ENCODE peak calls at places on chromosomes 16 and 17, in six cellular contexts. One of them, this sample, is unnamed.

GRCh38 chr17:48563385-48563838 is 14.7 kb downstream of the HOXB4 start:
- DNase-seq in PC-3: no peak
- DNase-seq in mesothelial cell of epicardium: no peak
- DNase-seq in colonic mucosa: no peak
- DNase-seq in bronchial epithelial cell: no peak
- DNase-seq in astrocyte of the spinal cord: no peak
- DNase-seq in this sample: no peak

GRCh38 chr16:24936151-24936550 is 79.0 kb downstream of the ARHGAP17 start:
- DNase-seq in colonic mucosa: no peak
- DNase-seq in astrocyte of the spinal cord: peak
- DNase-seq in mesothelial cell of epicardium: no peak
- DNase-seq in bronchial epithelial cell: no peak
- DNase-seq in PC-3: no peak
- DNase-seq in this sample: no peak

GRCh38 chr16:17803625-17804410 is 333.1 kb upstream of the XYLT1 start:
- DNase-seq in colonic mucosa: no peak
- DNase-seq in bronchial epithelial cell: no peak
- DNase-seq in PC-3: no peak
- DNase-seq in astrocyte of the spinal cord: peak
- DNase-seq in mesothelial cell of epicardium: no peak
- DNase-seq in this sample: no peak

GRCh38 chr17:27346228-27346899 is 52.5 kb downstream of the WSB1 start:
- DNase-seq in bronchial epithelial cell: no peak
- DNase-seq in colonic mucosa: no peak
- DNase-seq in PC-3: no peak
- DNase-seq in mesothelial cell of epicardium: no peak
- DNase-seq in astrocyte of the spinal cord: no peak
- DNase-seq in this sample: no peak

GRCh38 chr17:76246080-76247066 is 6.1 kb upstream of the RNF157 start:
- DNase-seq in colonic mucosa: no peak
- DNase-seq in PC-3: no peak
- DNase-seq in astrocyte of the spinal cord: peak
- DNase-seq in bronchial epithelial cell: no peak
- DNase-seq in mesothelial cell of epicardium: no peak
- DNase-seq in this sample: no peak

GRCh38 chr17:14771543-14771942 is 470.7 kb downstream of the HS3ST3B1 start:
- DNase-seq in colonic mucosa: no peak
- DNase-seq in bronchial epithelial cell: no peak
- DNase-seq in mesothelial cell of epicardium: peak
- DNase-seq in PC-3: no peak
- DNase-seq in astrocyte of the spinal cord: no peak
- DNase-seq in this sample: no peak

GRCh38 chr17:72931163-72931562 is 161.3 kb downstream of the SLC39A11 start:
- DNase-seq in astrocyte of the spinal cord: no peak
- DNase-seq in colonic mucosa: no peak
- DNase-seq in mesothelial cell of epicardium: no peak
- DNase-seq in bronchial epithelial cell: no peak
- DNase-seq in PC-3: no peak
- DNase-seq in this sample: no peak

GRCh38 chr16:57245472-57246113 is 534 bp downstream of the ARL2BP start:
- DNase-seq in PC-3: peak
- DNase-seq in colonic mucosa: peak
- DNase-seq in astrocyte of the spinal cord: no peak
- DNase-seq in mesothelial cell of epicardium: no peak
- DNase-seq in bronchial epithelial cell: no peak
- DNase-seq in this sample: no peak

GRCh38 chr17:59149841-59150511 is 5.0 kb downstream of the SKA2 start:
- DNase-seq in PC-3: peak
- DNase-seq in bronchial epithelial cell: peak
- DNase-seq in astrocyte of the spinal cord: no peak
- DNase-seq in mesothelial cell of epicardium: no peak
- DNase-seq in colonic mucosa: no peak
- DNase-seq in this sample: no peak

GRCh38 chr17:14144513-14144912 is 75.2 kb downstream of the COX10 start:
- DNase-seq in PC-3: no peak
- DNase-seq in bronchial epithelial cell: no peak
- DNase-seq in astrocyte of the spinal cord: no peak
- DNase-seq in colonic mucosa: no peak
- DNase-seq in mesothelial cell of epicardium: no peak
- DNase-seq in this sample: no peak

GRCh38 chr17:83131268-83132011 is 52.0 kb downstream of the METRNL start:
- DNase-seq in mesothelial cell of epicardium: no peak
- DNase-seq in PC-3: no peak
- DNase-seq in bronchial epithelial cell: no peak
- DNase-seq in colonic mucosa: no peak
- DNase-seq in astrocyte of the spinal cord: no peak
- DNase-seq in this sample: no peak

GRCh38 chr16:31875112-31875803 is 1.7 kb downstream of the ZNF267 start:
- DNase-seq in colonic mucosa: no peak
- DNase-seq in astrocyte of the spinal cord: peak
- DNase-seq in bronchial epithelial cell: peak
- DNase-seq in mesothelial cell of epicardium: no peak
- DNase-seq in PC-3: peak
- DNase-seq in this sample: no peak

GRCh38 chr17:29697371-29697770 is 74.7 kb upstream of the CORO6 start:
- DNase-seq in bronchial epithelial cell: no peak
- DNase-seq in colonic mucosa: no peak
- DNase-seq in astrocyte of the spinal cord: no peak
- DNase-seq in PC-3: no peak
- DNase-seq in mesothelial cell of epicardium: no peak
- DNase-seq in this sample: no peak

GRCh38 chr17:28057731-28058246 is 15.3 kb downstream of the NLK start:
- DNase-seq in mesothelial cell of epicardium: no peak
- DNase-seq in colonic mucosa: no peak
- DNase-seq in astrocyte of the spinal cord: no peak
- DNase-seq in bronchial epithelial cell: peak
- DNase-seq in PC-3: peak
- DNase-seq in this sample: no peak

GRCh38 chr17:17921192-17922082 is 50.8 kb downstream of the TOM1L2 start:
- DNase-seq in colonic mucosa: no peak
- DNase-seq in bronchial epithelial cell: peak
- DNase-seq in mesothelial cell of epicardium: no peak
- DNase-seq in astrocyte of the spinal cord: peak
- DNase-seq in PC-3: peak
- DNase-seq in this sample: no peak

GRCh38 chr17:76458580-76459490 is 5.9 kb upstream of the UBE2O start:
- DNase-seq in mesothelial cell of epicardium: peak
- DNase-seq in astrocyte of the spinal cord: peak
- DNase-seq in colonic mucosa: peak
- DNase-seq in bronchial epithelial cell: peak
- DNase-seq in PC-3: peak
- DNase-seq in this sample: no peak

GRCh38 chr16:89925596-89926079 is 2.5 kb downstream of the TUBB3 start:
- DNase-seq in astrocyte of the spinal cord: no peak
- DNase-seq in colonic mucosa: no peak
- DNase-seq in bronchial epithelial cell: no peak
- DNase-seq in mesothelial cell of epicardium: no peak
- DNase-seq in PC-3: no peak
- DNase-seq in this sample: no peak

GRCh38 chr17:75241143-75241430 is 20.3 kb downstream of the GGA3 start:
- DNase-seq in bronchial epithelial cell: no peak
- DNase-seq in colonic mucosa: no peak
- DNase-seq in PC-3: no peak
- DNase-seq in mesothelial cell of epicardium: no peak
- DNase-seq in astrocyte of the spinal cord: no peak
- DNase-seq in this sample: no peak

GRCh38 chr16:49281843-49282642 is 405 bp upstream of the CBLN1 start:
- DNase-seq in astrocyte of the spinal cord: peak
- DNase-seq in mesothelial cell of epicardium: peak
- DNase-seq in colonic mucosa: peak
- DNase-seq in bronchial epithelial cell: peak
- DNase-seq in PC-3: peak
- DNase-seq in this sample: peak

GRCh38 chr17:20300399-20301037 is 166.8 kb downstream of the LGALS9B start:
- DNase-seq in mesothelial cell of epicardium: no peak
- DNase-seq in PC-3: no peak
- DNase-seq in astrocyte of the spinal cord: peak
- DNase-seq in colonic mucosa: no peak
- DNase-seq in bronchial epithelial cell: no peak
- DNase-seq in this sample: no peak

GRCh38 chr16:4409081-4409932 is 7.1 kb downstream of the CORO7 start:
- DNase-seq in astrocyte of the spinal cord: no peak
- DNase-seq in colonic mucosa: no peak
- DNase-seq in PC-3: peak
- DNase-seq in bronchial epithelial cell: no peak
- DNase-seq in mesothelial cell of epicardium: no peak
- DNase-seq in this sample: no peak
- TF ChIP-seq CTCF in astrocyte of the spinal cord: no peak
- TF ChIP-seq CTCF in colonic mucosa: no peak
- TF ChIP-seq CTCF in PC-3: peak
- TF ChIP-seq CTCF in bronchial epithelial cell: peak
- TF ChIP-seq CTCF in mesothelial cell of epicardium: no peak
- TF ChIP-seq CTCF in this sample: no peak

GRCh38 chr17:43720311-43721060 is 38.1 kb downstream of the SOST start:
- DNase-seq in bronchial epithelial cell: peak
- DNase-seq in colonic mucosa: peak
- DNase-seq in mesothelial cell of epicardium: peak
- DNase-seq in PC-3: peak
- DNase-seq in astrocyte of the spinal cord: peak
- DNase-seq in this sample: peak
- TF ChIP-seq CTCF in bronchial epithelial cell: no peak
- TF ChIP-seq CTCF in colonic mucosa: no peak
- TF ChIP-seq CTCF in mesothelial cell of epicardium: no peak
- TF ChIP-seq CTCF in PC-3: no peak
- TF ChIP-seq CTCF in astrocyte of the spinal cord: no peak
- TF ChIP-seq CTCF in this sample: no peak

GRCh38 chr17:41632482-41633105 is 8.2 kb upstream of the KRT17 start:
- DNase-seq in bronchial epithelial cell: no peak
- DNase-seq in colonic mucosa: no peak
- DNase-seq in PC-3: no peak
- DNase-seq in astrocyte of the spinal cord: no peak
- DNase-seq in mesothelial cell of epicardium: no peak
- DNase-seq in this sample: no peak

GRCh38 chr17:41633498-41634197 is 9.3 kb upstream of the KRT17 start:
- DNase-seq in astrocyte of the spinal cord: no peak
- DNase-seq in colonic mucosa: no peak
- DNase-seq in bronchial epithelial cell: no peak
- DNase-seq in PC-3: no peak
- DNase-seq in mesothelial cell of epicardium: no peak
- DNase-seq in this sample: no peak

GRCh38 chr17:41631025-41631889 is 6.9 kb upstream of the KRT17 start:
- DNase-seq in colonic mucosa: no peak
- DNase-seq in mesothelial cell of epicardium: no peak
- DNase-seq in PC-3: no peak
- DNase-seq in bronchial epithelial cell: no peak
- DNase-seq in astrocyte of the spinal cord: no peak
- DNase-seq in this sample: no peak

GRCh38 chr17:41629826-41630670 is 5.7 kb upstream of the KRT17 start:
- DNase-seq in colonic mucosa: no peak
- DNase-seq in PC-3: no peak
- DNase-seq in mesothelial cell of epicardium: no peak
- DNase-seq in bronchial epithelial cell: no peak
- DNase-seq in astrocyte of the spinal cord: no peak
- DNase-seq in this sample: no peak

DNA sequence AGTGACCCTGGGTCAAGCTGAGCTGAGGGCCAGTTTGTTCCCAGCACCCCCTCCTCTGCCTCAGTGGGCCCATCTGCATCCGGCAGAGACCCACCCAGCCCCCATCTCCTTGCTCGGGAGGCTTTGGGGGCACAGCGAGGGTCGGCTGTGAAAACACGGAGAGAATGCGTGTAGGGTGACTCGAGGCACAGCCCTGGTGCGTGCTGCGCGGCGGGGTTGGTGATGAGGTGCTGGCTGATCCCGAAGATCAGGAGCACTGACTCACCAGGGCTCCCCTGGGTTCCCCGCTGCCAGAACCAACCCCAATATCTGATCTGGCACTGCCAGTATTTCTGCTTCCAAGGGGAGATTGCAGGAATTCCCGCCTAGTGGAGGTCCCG is 7.5 kb upstream of the KRT17 start:
- DNase-seq in PC-3: no peak
- DNase-seq in astrocyte of the spinal cord: no peak
- DNase-seq in colonic mucosa: no peak
- DNase-seq in bronchial epithelial cell: no peak
- DNase-seq in mesothelial cell of epicardium: no peak
- DNase-seq in this sample: no peak
- TF ChIP-seq CTCF in PC-3: no peak
- TF ChIP-seq CTCF in astrocyte of the spinal cord: no peak
- TF ChIP-seq CTCF in colonic mucosa: no peak
- TF ChIP-seq CTCF in bronchial epithelial cell: no peak
- TF ChIP-seq CTCF in mesothelial cell of epicardium: no peak
- TF ChIP-seq CTCF in this sample: no peak

GRCh38 chr16:27870116-27870798 is 193.3 kb downstream of the GSG1L start:
- DNase-seq in bronchial epithelial cell: no peak
- DNase-seq in colonic mucosa: no peak
- DNase-seq in mesothelial cell of epicardium: no peak
- DNase-seq in astrocyte of the spinal cord: no peak
- DNase-seq in PC-3: no peak
- DNase-seq in this sample: no peak

GRCh38 chr16:27869411-27869810 is 194.1 kb downstream of the GSG1L start:
- DNase-seq in astrocyte of the spinal cord: no peak
- DNase-seq in bronchial epithelial cell: no peak
- DNase-seq in mesothelial cell of epicardium: no peak
- DNase-seq in colonic mucosa: no peak
- DNase-seq in PC-3: no peak
- DNase-seq in this sample: no peak

GRCh38 chr16:27863377-27863776 is 200.1 kb downstream of the GSG1L start:
- DNase-seq in bronchial epithelial cell: no peak
- DNase-seq in mesothelial cell of epicardium: no peak
- DNase-seq in PC-3: no peak
- DNase-seq in astrocyte of the spinal cord: no peak
- DNase-seq in colonic mucosa: no peak
- DNase-seq in this sample: no peak

GRCh38 chr16:27862953-27863352 is 200.6 kb downstream of the GSG1L start:
- DNase-seq in PC-3: no peak
- DNase-seq in astrocyte of the spinal cord: no peak
- DNase-seq in mesothelial cell of epicardium: no peak
- DNase-seq in colonic mucosa: no peak
- DNase-seq in bronchial epithelial cell: no peak
- DNase-seq in this sample: no peak

DNA sequence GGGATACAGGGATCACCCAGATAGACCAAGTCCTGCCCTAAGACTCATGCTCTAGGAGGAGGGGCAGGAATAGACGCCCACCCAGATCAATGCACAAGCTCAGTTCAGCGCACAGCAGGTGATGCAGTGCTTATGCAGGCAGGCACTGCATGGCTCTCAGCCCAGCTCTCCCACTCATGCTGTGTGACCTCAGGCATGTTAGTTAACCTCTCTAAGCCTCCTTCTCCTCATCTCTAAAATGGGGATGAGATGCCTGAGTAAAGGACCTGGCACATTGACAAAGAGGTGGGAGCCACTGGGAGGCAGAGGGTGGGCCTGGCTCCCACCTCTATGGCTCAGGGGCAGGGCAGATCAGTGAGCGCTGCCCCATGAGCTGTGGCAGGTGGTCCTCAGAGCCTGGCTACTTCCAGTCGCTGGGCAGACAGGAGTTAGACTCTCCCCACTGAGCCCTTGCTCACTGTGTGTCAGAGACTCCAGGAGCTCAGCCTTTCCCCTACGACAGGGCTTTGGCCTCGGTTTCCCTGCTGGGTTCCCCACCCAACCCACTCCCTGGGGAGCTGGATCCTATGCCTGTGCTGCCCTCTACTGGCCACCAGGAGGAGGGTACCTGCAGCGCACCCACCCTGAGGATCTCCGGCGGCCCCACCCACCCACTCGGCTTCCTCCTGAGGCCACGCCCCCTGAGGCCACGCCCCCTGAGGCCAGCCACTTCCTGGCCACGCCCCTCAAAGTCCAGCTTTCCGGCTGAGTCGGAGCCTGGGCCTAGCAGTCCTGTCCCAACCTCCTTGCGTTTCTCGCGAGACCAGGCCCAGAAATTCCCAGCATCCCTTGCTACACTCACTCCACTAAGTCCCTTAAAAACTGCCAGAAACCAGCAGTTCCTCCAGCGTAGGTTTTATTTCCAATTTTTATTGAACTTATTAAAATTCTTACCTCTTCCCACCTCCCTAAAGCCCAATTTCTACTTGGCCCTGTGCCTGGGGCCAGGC is 196.1 kb downstream of the GSG1L start:
- DNase-seq in astrocyte of the spinal cord: peak
- DNase-seq in colonic mucosa: peak
- DNase-seq in mesothelial cell of epicardium: peak
- DNase-seq in bronchial epithelial cell: peak
- DNase-seq in PC-3: peak
- DNase-seq in this sample: peak
- TF ChIP-seq CTCF in astrocyte of the spinal cord: peak
- TF ChIP-seq CTCF in colonic mucosa: peak
- TF ChIP-seq CTCF in mesothelial cell of epicardium: peak
- TF ChIP-seq CTCF in bronchial epithelial cell: peak
- TF ChIP-seq CTCF in PC-3: peak
- TF ChIP-seq CTCF in this sample: peak